ENCODE peak calls at places on chromosomes 3 and 15, in six cellular contexts. H is H1, Q is K562, Y is SK-N-SH, C is GM12878, B is HepG2. P is an unnamed sample.

GRCh38 chr15:71691700-71692417 is 118.5 kb upstream of the NR2E3 start:
- DNase-seq in B (no peak), Y (no peak), Q (no peak), C (no peak), H (no peak), P (no peak)

GRCh38 chr15:92763459-92763858 is 107.9 kb upstream of the FAM174B start:
- DNase-seq in Q (no peak), B (no peak), Y (no peak), C (no peak), H (no peak), P (no peak)

GRCh38 chr15:27479232-27480140 is 508.5 kb downstream of the GABRG3 start:
- DNase-seq in Q (no peak), B (no peak), C (no peak), H (no peak), Y (no peak), P (no peak)

GRCh38 chr3:52800079-52800478 is 5.5 kb downstream of the ITIH3 start:
- DNase-seq in Y (no peak), C (no peak), B (no peak), H (no peak), Q (no peak), P (no peak)

GRCh38 chr3:102346897-102347296 is 87.9 kb upstream of the ZPLD1 start:
- DNase-seq in Q (no peak), C (no peak), H (no peak), Y (no peak), B (no peak), P (no peak)

GRCh38 chr3:154758109-154758868 is 321.8 kb upstream of the MME start:
- DNase-seq in C (no peak), Q (no peak), H (no peak), Y (peak; percentile 19), B (no peak), P (no peak)

GRCh38 chr3:33664195-33664594 is 53.9 kb downstream of the CLASP2 start:
- DNase-seq in Q (no peak), C (no peak), B (no peak), H (no peak), Y (no peak), P (no peak)

GRCh38 chr3:99780749-99781148 is 36.9 kb upstream of the CMSS1 start:
- DNase-seq in H (no peak), Y (no peak), Q (no peak), B (no peak), C (no peak), P (no peak)

GRCh38 chr3:140251678-140252077 is 316.7 kb downstream of the CLSTN2 start:
- DNase-seq in B (no peak), Y (no peak), Q (no peak), C (no peak), H (no peak), P (peak; percentile 65)

GRCh38 chr3:165210132-165210531 is 13.9 kb upstream of the SLITRK3 start:
- DNase-seq in C (no peak), B (peak; percentile 5), Y (no peak), Q (no peak), H (no peak), P (no peak)

GRCh38 chr3:132595036-132595435 is 2.0 kb upstream of the ACKR4 start:
- DNase-seq in Y (no peak), B (no peak), Q (no peak), H (no peak), C (no peak), P (no peak)

GRCh38 chr3:55270976-55271375 is 216.1 kb downstream of the WNT5A start:
- DNase-seq in B (peak; percentile 3), Q (no peak), C (no peak), H (no peak), Y (no peak), P (no peak)

GRCh38 chr3:134485075-134485536 is 679 bp downstream of the ANAPC13 start:
- DNase-seq in Y (peak; percentile 63), B (peak; percentile 25), Q (peak; percentile 14), H (no peak), C (no peak), P (no peak)

GRCh38 chr3:54146383-54147239 is 24.3 kb downstream of the CACNA2D3 start:
- DNase-seq in B (peak; percentile 25), Q (peak; percentile 7), C (no peak), H (peak; percentile 83), Y (peak; percentile 82), P (no peak)

GRCh38 chr3:143120716-143121239 is 1.2 kb downstream of the CHST2 start:
- DNase-seq in Y (peak; percentile 50), B (no peak), H (peak; percentile 66), C (no peak), Q (peak; percentile 40), P (no peak)

GRCh38 chr15:45064386-45064785 is 41.4 kb downstream of the SORD start:
- DNase-seq in B (peak; percentile 84), H (no peak), C (no peak), Q (no peak), Y (no peak), P (no peak)

GRCh38 chr3:5213574-5213966 is 26.1 kb downstream of the EDEM1 start:
- DNase-seq in C (no peak), H (peak; percentile 69), Q (no peak), B (no peak), Y (no peak), P (peak; percentile 70)

GRCh38 chr15:41513282-41514227 is at the start of gene LTK:
- DNase-seq in C (no peak), Y (peak; percentile 75), Q (peak; percentile 96), B (no peak), H (peak; percentile 81), P (no peak)

GRCh38 chr3:24387493-24387892 is 107.2 kb downstream of the THRB start:
- DNase-seq in H (no peak), Q (no peak), Y (no peak), B (no peak), C (no peak), P (no peak)

GRCh38 chr15:69524296-69524695 is 71.7 kb downstream of the RPLP1 start:
- DNase-seq in B (no peak), H (no peak), Y (no peak), C (no peak), Q (no peak), P (peak; percentile 32)

GRCh38 chr3:138348950-138349739 is 766 bp downstream of the MRAS start:
- DNase-seq in C (no peak), H (peak; percentile 61), B (peak; percentile 29), Q (no peak), Y (peak; percentile 76), P (no peak)

GRCh38 chr3:104411760-104412159 is 954.9 kb upstream of the ALCAM start:
- DNase-seq in Y (no peak), Q (no peak), H (no peak), C (no peak), B (no peak), P (no peak)

GRCh38 chr3:173865900-173866498 is 468.5 kb downstream of the NLGN1 start:
- DNase-seq in H (no peak), B (no peak), Q (no peak), Y (no peak), C (no peak), P (no peak)

GRCh38 chr15:32933241-32933640 is 215.4 kb downstream of the GREM1 start:
- DNase-seq in B (no peak), Q (no peak), H (no peak), C (no peak), Y (no peak), P (no peak)

DNA sequence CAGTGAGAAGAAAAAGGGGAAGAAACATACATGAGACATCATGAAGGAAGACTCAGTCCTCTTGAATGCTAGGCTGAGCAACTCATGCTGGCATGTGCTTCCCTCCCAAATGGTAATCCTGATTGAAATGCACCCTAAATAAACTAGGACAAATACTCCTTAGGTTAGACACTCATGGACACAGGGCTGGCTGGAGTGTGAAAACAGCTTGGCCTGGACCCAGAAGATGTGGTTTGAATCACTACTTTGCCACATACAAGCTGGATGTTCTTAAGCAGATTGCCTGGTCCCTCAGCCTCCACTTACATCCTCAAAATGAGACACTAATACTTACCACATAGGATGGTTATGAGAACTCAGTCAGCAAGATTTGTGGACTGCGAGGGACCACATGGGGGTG is 138.7 kb upstream of the SLC7A14 start:
- DNase-seq in B (no peak), H (no peak), C (no peak), Q (no peak), Y (no peak), P (no peak)
- H3K9ac ChIP-seq in B (no peak overlapping the region), H (no peak overlapping the region), C (no peak overlapping the region), Q (no peak overlapping the region), Y (no peak overlapping the region), P (no peak overlapping the region)

GRCh38 chr15:84643838-84644237 is 10.2 kb downstream of the WDR73 start:
- DNase-seq in Y (no peak), B (no peak), H (no peak), Q (no peak), C (no peak), P (no peak)

GRCh38 chr15:84634228-84634837 is 19.8 kb downstream of the WDR73 start:
- DNase-seq in C (no peak), Q (no peak), B (no peak), H (no peak), Y (no peak), P (no peak)

GRCh38 chr15:84633311-84634227 is 20.5 kb downstream of the WDR73 start:
- DNase-seq in H (peak; percentile 81), C (no peak), B (peak; percentile 18), Y (peak; percentile 81), Q (peak; percentile 59), P (no peak)

DNA sequence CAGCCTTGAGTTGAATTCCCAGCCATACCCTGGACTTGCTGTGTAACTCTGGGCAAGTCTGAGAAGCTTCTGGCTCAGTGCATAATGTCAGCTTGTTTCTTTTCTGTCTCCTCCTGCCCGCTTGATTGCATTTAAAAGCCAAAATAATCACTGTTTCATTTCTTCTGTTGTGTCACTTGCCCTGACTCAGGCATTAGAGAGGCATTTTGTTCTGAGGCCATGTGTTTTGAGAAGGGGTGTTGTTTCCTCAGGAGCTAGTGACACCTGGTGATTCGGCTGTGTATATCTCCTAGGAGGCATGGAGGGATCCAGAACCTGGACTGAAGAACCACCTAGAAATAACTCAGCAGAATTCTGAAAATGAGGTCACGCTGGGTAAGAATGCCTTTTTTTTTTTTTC is 16.0 kb downstream of the WDR73 start:
- DNase-seq in B (peak; percentile 58), H (no peak), Q (peak; percentile 41), C (no peak), Y (no peak), P (peak; percentile 57)
- TF ChIP-seq YY1 in B (no peak), H (peak; percentile 13), Q (no peak), C (no peak), Y (no peak), P (no peak)

GRCh38 chr3:123020709-123021108 is 6.9 kb downstream of the SEMA5B start:
- DNase-seq in C (no peak), Q (no peak), B (no peak), Y (no peak), H (no peak), P (no peak)

GRCh38 chr3:123024056-123024455 is 3.5 kb downstream of the SEMA5B start:
- DNase-seq in H (no peak), Y (no peak), B (no peak), C (no peak), Q (no peak), P (no peak)

GRCh38 chr3:123019591-123019990 is 8.0 kb downstream of the SEMA5B start:
- DNase-seq in Q (no peak), C (no peak), B (no peak), Y (no peak), H (no peak), P (no peak)

GRCh38 chr3:123021986-123022510 is 5.5 kb downstream of the SEMA5B start:
- DNase-seq in Y (no peak), B (no peak), Q (no peak), C (no peak), H (no peak), P (no peak)

GRCh38 chr3:123021388-123021787 is 6.2 kb downstream of the SEMA5B start:
- DNase-seq in C (no peak), H (no peak), Y (no peak), Q (no peak), B (no peak), P (no peak)
- H3K4me3 ChIP-seq in C (no peak overlapping the region), H (no peak overlapping the region), Y (no peak overlapping the region), Q (no peak overlapping the region), B (no peak overlapping the region), P (no peak overlapping the region)

GRCh38 chr3:8713901-8714759 is 19.5 kb upstream of the CAV3 start:
- DNase-seq in B (peak; percentile 13), H (peak; percentile 67), C (no peak), Y (no peak), Q (peak; percentile 70), P (peak; percentile 47)
- H3K9ac ChIP-seq in B (no peak overlapping the region), H (no peak overlapping the region), C (no peak overlapping the region), Y (no peak overlapping the region), Q (no peak overlapping the region), P (no peak overlapping the region)